ENCODE peak calls at places on chromosomes 1 and 21, in six cellular contexts. Z is activated T-helper 1 cell treated with anti-CD3 and anti-CD28 coated beads, Interleukin-12 subunit alpha, Interleukin-12 subunit beta, Interleukin-2, Interleukin-4 antibody, amounts not matched to agents 30 ng/mL and 10 ng/mL and 1 ng/mL, durations not matched to agents 14 hours and 24 hours and 36 hours; U is HFFc6; A is effector memory CD4-positive, alpha-beta T cell; V is NCI-H526 treated with DMSO at 0.1 percent for 48 hours; D is thoracic aorta. T is an unnamed sample.

GRCh38 chr1:9942399-9942938 is 722 bp downstream of the LZIC start:
- DNase-seq in V (peak; percentile 6), Z (peak; percentile 2), D (no peak), U (peak; percentile 64), A (no peak), T (no peak)

GRCh38 chr1:220300442-220301121 is 28.3 kb upstream of the RAB3GAP2 start:
- DNase-seq in Z (no peak), A (no peak), U (peak; percentile 86), D (peak; percentile 71), V (no peak), T (peak; percentile 83)

GRCh38 chr1:44616991-44617702 is 57.1 kb downstream of the TMEM53 start:
- DNase-seq in V (no peak), U (peak; percentile 85), A (no peak), D (no peak), Z (no peak), T (no peak)

GRCh38 chr1:157948547-157949152 is 44.8 kb upstream of the KIRREL1 start:
- DNase-seq in U (peak; percentile 19), Z (no peak), A (no peak), D (no peak), V (peak; percentile 36), T (no peak)

GRCh38 chr1:212669102-212669501 is 30.5 kb downstream of the BATF3 start:
- DNase-seq in A (no peak), V (no peak), Z (no peak), U (peak; percentile 8), D (no peak), T (no peak)

GRCh38 chr1:109249654-109250401 is 489 bp downstream of the CELSR2 start:
- DNase-seq in V (no peak), Z (no peak), A (no peak), D (no peak), U (no peak), T (peak; percentile 58)

GRCh38 chr1:22410401-22410800 is 41.2 kb upstream of the ZBTB40 start:
- DNase-seq in A (no peak), V (no peak), U (no peak), D (no peak), Z (no peak), T (no peak)

GRCh38 chr1:96096138-96097011 is 625.2 kb upstream of the PTBP2 start:
- DNase-seq in V (no peak), U (no peak), Z (no peak), D (no peak), A (no peak), T (no peak)

GRCh38 chr1:68180441-68181164 is 51.7 kb downstream of the WLS start:
- DNase-seq in D (no peak), A (no peak), Z (no peak), U (no peak), V (no peak), T (no peak)

GRCh38 chr21:18725653-18726052 is 322.1 kb upstream of the TMPRSS15 start:
- DNase-seq in A (no peak), V (no peak), Z (no peak), U (no peak), D (no peak), T (no peak)

GRCh38 chr1:99527078-99527477 is 118.8 kb upstream of the PALMD start:
- DNase-seq in V (peak; percentile 9), D (no peak), U (no peak), A (no peak), Z (no peak), T (no peak)

GRCh38 chr1:30933874-30934252 is 25.3 kb upstream of the SDC3 start:
- DNase-seq in Z (no peak), A (no peak), D (no peak), V (no peak), U (peak; percentile 75), T (no peak)

GRCh38 chr1:211520641-211521040 is 28.7 kb upstream of the RD3 start:
- DNase-seq in U (peak; percentile 8), Z (no peak), A (no peak), D (no peak), V (no peak), T (no peak)

GRCh38 chr1:114455102-114455785 is 55.8 kb downstream of the TRIM33 start:
- DNase-seq in A (no peak), D (no peak), V (no peak), Z (no peak), U (no peak), T (no peak)

GRCh38 chr21:45386336-45386727 is 18.6 kb upstream of the COL18A1 start:
- DNase-seq in Z (no peak), V (no peak), A (no peak), U (no peak), D (no peak), T (peak; percentile 48)

GRCh38 chr1:43688109-43688387 is 19.3 kb upstream of the ST3GAL3 start:
- DNase-seq in A (no peak), Z (no peak), D (no peak), U (no peak), V (no peak), T (no peak)

GRCh38 chr1:7108251-7108650 is 323.0 kb downstream of the CAMTA1 start:
- DNase-seq in A (no peak), U (no peak), Z (no peak), V (no peak), D (no peak), T (no peak)